ENCODE peak calls at places on chromosomes 12 and 14, in ten cellular contexts. L, N, G, J, O, A, P, W, K and H are unnamed samples.

GRCh38 chr12:117506333-117506732 is 144.9 kb upstream of the NOS1 start:
- ATAC-seq in L (no peak), N (no peak), G (no peak), J (no peak), O (no peak), A (no peak), P (no peak), W (no peak), K (no peak), H (no peak)

GRCh38 chr12:120000556-120000955 is 11.5 kb downstream of the BICDL1 start:
- ATAC-seq in L (no peak), N (no peak), G (no peak), J (no peak), O (no peak), A (no peak), P (no peak), W (no peak), K (no peak), H (no peak)

GRCh38 chr12:102300824-102301461 is 103.3 kb upstream of the PMCH start:
- ATAC-seq in L (peak), N (no peak), G (peak), J (no peak), O (peak), A (no peak), P (peak), W (no peak), K (peak), H (no peak)

GRCh38 chr12:106633451-106633823 is 50.6 kb downstream of the RFX4 start:
- ATAC-seq in L (no peak), N (no peak), G (no peak), J (no peak), O (no peak), A (no peak), P (peak), W (no peak), K (no peak), H (no peak)

GRCh38 chr12:130945793-130946492 is 7.8 kb upstream of the ADGRD1 start:
- ATAC-seq in L (no peak), N (peak), G (no peak), J (peak), O (peak), A (no peak), P (no peak), W (no peak), K (peak), H (peak)

GRCh38 chr14:75648066-75648838 is 12.4 kb downstream of the ERG28 start:
- ATAC-seq in L (peak), N (peak), G (no peak), J (peak), O (peak), A (no peak), P (peak), W (peak), K (peak), H (peak)

GRCh38 chr14:31894351-31894750 is 182.8 kb upstream of the ARHGAP5 start:
- ATAC-seq in L (no peak), N (no peak), G (no peak), J (no peak), O (peak), A (no peak), P (no peak), W (peak), K (no peak), H (no peak)

GRCh38 chr14:35144029-35144428 is 21.7 kb downstream of the PRORP start:
- ATAC-seq in L (no peak), N (no peak), G (no peak), J (no peak), O (no peak), A (no peak), P (no peak), W (no peak), K (no peak), H (no peak)

GRCh38 chr12:4039927-4040326 is 166.7 kb upstream of the PARP11 start:
- ATAC-seq in L (no peak), N (no peak), G (no peak), J (no peak), O (no peak), A (no peak), P (no peak), W (peak), K (no peak), H (no peak)

GRCh38 chr12:108341356-108341755 is 2.2 kb upstream of the CMKLR1 start:
- ATAC-seq in L (no peak), N (no peak), G (no peak), J (no peak), O (no peak), A (no peak), P (no peak), W (no peak), K (no peak), H (no peak)
- H3K4me3 ChIP-seq in L (no peak), N (no peak), G (no peak), J (no peak), O (no peak), A (no peak), P (no peak), W (no peak), K (no peak), H (no peak)

DNA sequence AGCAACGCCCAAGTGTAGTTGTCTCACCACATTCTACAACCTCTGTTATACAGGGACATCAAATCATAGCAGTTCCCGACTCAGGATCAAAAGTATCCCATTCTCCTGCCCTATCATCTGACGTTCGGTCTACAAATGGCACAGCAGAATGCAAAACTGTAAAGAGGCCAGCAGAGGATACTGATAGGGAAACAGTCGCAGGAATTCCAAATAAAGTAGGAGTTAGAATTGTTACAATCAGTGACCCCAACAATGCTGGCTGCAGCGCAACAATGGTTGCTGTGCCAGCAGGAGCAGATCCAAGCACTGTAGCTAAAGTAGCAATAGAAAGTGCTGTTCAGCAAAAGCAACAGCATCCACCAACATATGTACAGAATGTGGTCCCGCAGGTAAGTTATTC is 123.0 kb downstream of the ARID2 start:
- ATAC-seq in L (no peak), N (no peak), G (no peak), J (peak), O (no peak), A (no peak), P (no peak), W (no peak), K (no peak), H (no peak)
- H3K4me3 ChIP-seq in L (no peak), N (no peak), G (no peak), J (no peak), O (no peak), A (no peak), P (no peak), W (no peak), K (no peak), H (no peak)

GRCh38 chr12:80359703-80360102 is 84.3 kb upstream of the PTPRQ start:
- ATAC-seq in L (no peak), N (no peak), G (no peak), J (no peak), O (no peak), A (no peak), P (no peak), W (no peak), K (no peak), H (no peak)
- H3K4me3 ChIP-seq in L (no peak), N (no peak), G (no peak), J (no peak), O (no peak), A (no peak), P (no peak), W (no peak), K (no peak), H (no peak)

GRCh38 chr12:29879606-29880308 is 96.0 kb upstream of the TMTC1 start:
- ATAC-seq in L (no peak), N (no peak), G (peak), J (no peak), O (no peak), A (no peak), P (no peak), W (no peak), K (no peak), H (no peak)
- H3K4me3 ChIP-seq in L (no peak), N (no peak), G (no peak), J (no peak), O (no peak), A (no peak), P (no peak), W (no peak), K (no peak), H (no peak)

GRCh38 chr12:95543305-95543704 is 8.0 kb downstream of the USP44 start:
- ATAC-seq in L (no peak), N (no peak), G (no peak), J (no peak), O (no peak), A (no peak), P (no peak), W (no peak), K (no peak), H (no peak)

GRCh38 chr12:95546491-95546813 is 4.8 kb downstream of the USP44 start:
- ATAC-seq in L (no peak), N (no peak), G (no peak), J (no peak), O (no peak), A (no peak), P (no peak), W (no peak), K (no peak), H (no peak)

GRCh38 chr12:95545731-95546490 is 5.4 kb downstream of the USP44 start:
- ATAC-seq in L (no peak), N (no peak), G (no peak), J (no peak), O (no peak), A (no peak), P (no peak), W (no peak), K (no peak), H (no peak)

GRCh38 chr12:95544756-95545155 is 6.5 kb downstream of the USP44 start:
- ATAC-seq in L (no peak), N (no peak), G (no peak), J (no peak), O (no peak), A (no peak), P (no peak), W (no peak), K (no peak), H (no peak)

GRCh38 chr12:95545303-95545702 is 6.0 kb downstream of the USP44 start:
- ATAC-seq in L (no peak), N (no peak), G (no peak), J (no peak), O (no peak), A (no peak), P (no peak), W (no peak), K (no peak), H (no peak)
- H3K4me3 ChIP-seq in L (no peak), N (no peak), G (peak), J (no peak), O (no peak), A (no peak), P (no peak), W (no peak), K (no peak), H (no peak)

GRCh38 chr12:57851552-57852186 is 5.1 kb upstream of the CTDSP2 start:
- ATAC-seq in L (no peak), N (no peak), G (no peak), J (no peak), O (no peak), A (no peak), P (no peak), W (no peak), K (peak), H (no peak)
- H3K4me3 ChIP-seq in L (no peak), N (no peak), G (peak), J (peak), O (peak), A (no peak), P (no peak), W (no peak), K (peak), H (peak)